ENCODE peak calls at places on chromosomes 6 and 20, in eight cellular contexts. One of them, this sample, is unnamed.

GRCh38 chr6:72418495-72418894 is 203.4 kb upstream of the KCNQ5 start:
- DNase-seq in bronchial epithelial cell: peak; percentile 50
- DNase-seq in AG04450: peak; percentile 62
- DNase-seq in glutamatergic neuron: no peak
- DNase-seq in IMR-90: peak; percentile 89
- DNase-seq in progenitor cell of endocrine pancreas: no peak
- DNase-seq in AG10803: peak; percentile 86
- DNase-seq in GM23338: no peak
- DNase-seq in this sample: no peak

GRCh38 chr6:89369009-89369408 is 16.5 kb upstream of the UBE2J1 start:
- DNase-seq in bronchial epithelial cell: peak; percentile 63
- DNase-seq in AG04450: peak; percentile 13
- DNase-seq in glutamatergic neuron: no peak
- DNase-seq in IMR-90: peak; percentile 46
- DNase-seq in progenitor cell of endocrine pancreas: no peak
- DNase-seq in AG10803: peak; percentile 72
- DNase-seq in GM23338: peak; percentile 70
- DNase-seq in this sample: no peak

GRCh38 chr20:35871311-35871771 is 83.0 kb downstream of the SCAND1 start:
- DNase-seq in bronchial epithelial cell: peak; percentile 60
- DNase-seq in AG04450: no peak
- DNase-seq in glutamatergic neuron: no peak
- DNase-seq in IMR-90: peak; percentile 51
- DNase-seq in progenitor cell of endocrine pancreas: no peak
- DNase-seq in AG10803: peak; percentile 45
- DNase-seq in GM23338: no peak
- DNase-seq in this sample: no peak

GRCh38 chr6:146258206-146258605 is 229.3 kb downstream of the GRM1 start:
- DNase-seq in bronchial epithelial cell: no peak
- DNase-seq in AG04450: no peak
- DNase-seq in glutamatergic neuron: no peak
- DNase-seq in IMR-90: no peak
- DNase-seq in progenitor cell of endocrine pancreas: no peak
- DNase-seq in AG10803: peak; percentile 18
- DNase-seq in GM23338: no peak
- DNase-seq in this sample: no peak

GRCh38 chr6:29661071-29661470 is 4.2 kb downstream of the MOG start:
- DNase-seq in bronchial epithelial cell: no peak
- DNase-seq in AG04450: no peak
- DNase-seq in glutamatergic neuron: no peak
- DNase-seq in IMR-90: no peak
- DNase-seq in progenitor cell of endocrine pancreas: no peak
- DNase-seq in AG10803: no peak
- DNase-seq in GM23338: peak; percentile 61
- DNase-seq in this sample: no peak

GRCh38 chr6:169887529-169888140 is 136.2 kb downstream of the ERMARD start:
- DNase-seq in bronchial epithelial cell: peak; percentile 92
- DNase-seq in AG04450: no peak
- DNase-seq in glutamatergic neuron: no peak
- DNase-seq in IMR-90: no peak
- DNase-seq in progenitor cell of endocrine pancreas: no peak
- DNase-seq in AG10803: no peak
- DNase-seq in GM23338: no peak
- DNase-seq in this sample: no peak

GRCh38 chr20:33490023-33490933 is at the start of gene CBFA2T2:
- DNase-seq in bronchial epithelial cell: peak; percentile 25
- DNase-seq in AG04450: peak; percentile 18
- DNase-seq in glutamatergic neuron: no peak
- DNase-seq in IMR-90: peak; percentile 55
- DNase-seq in progenitor cell of endocrine pancreas: no peak
- DNase-seq in AG10803: peak; percentile 67
- DNase-seq in GM23338: no peak
- DNase-seq in this sample: no peak

GRCh38 chr6:158674342-158674969 is 24.6 kb downstream of the SYTL3 start:
- DNase-seq in bronchial epithelial cell: no peak
- DNase-seq in AG04450: no peak
- DNase-seq in glutamatergic neuron: no peak
- DNase-seq in IMR-90: no peak
- DNase-seq in progenitor cell of endocrine pancreas: no peak
- DNase-seq in AG10803: no peak
- DNase-seq in GM23338: no peak
- DNase-seq in this sample: no peak

GRCh38 chr6:110875548-110876169 is 1.1 kb downstream of the AMD1 start:
- DNase-seq in bronchial epithelial cell: no peak
- DNase-seq in AG04450: no peak
- DNase-seq in glutamatergic neuron: peak; percentile 64
- DNase-seq in IMR-90: no peak
- DNase-seq in progenitor cell of endocrine pancreas: peak; percentile 42
- DNase-seq in AG10803: no peak
- DNase-seq in GM23338: peak; percentile 58
- DNase-seq in this sample: peak; percentile 79

GRCh38 chr6:117555882-117556498 is 46.3 kb downstream of the GOPC start:
- DNase-seq in bronchial epithelial cell: peak; percentile 33
- DNase-seq in AG04450: no peak
- DNase-seq in glutamatergic neuron: peak; percentile 29
- DNase-seq in IMR-90: peak; percentile 31
- DNase-seq in progenitor cell of endocrine pancreas: peak; percentile 21
- DNase-seq in AG10803: peak; percentile 21
- DNase-seq in GM23338: peak; percentile 40
- DNase-seq in this sample: peak; percentile 51

GRCh38 chr6:20846602-20847028 is 312.4 kb downstream of the CDKAL1 start:
- DNase-seq in bronchial epithelial cell: peak; percentile 10
- DNase-seq in AG04450: no peak
- DNase-seq in glutamatergic neuron: no peak
- DNase-seq in IMR-90: peak; percentile 46
- DNase-seq in progenitor cell of endocrine pancreas: no peak
- DNase-seq in AG10803: no peak
- DNase-seq in GM23338: no peak
- DNase-seq in this sample: no peak

GRCh38 chr6:3284436-3284876 is 25.7 kb downstream of the PSMG4 start:
- DNase-seq in bronchial epithelial cell: no peak
- DNase-seq in AG04450: no peak
- DNase-seq in glutamatergic neuron: peak; percentile 11
- DNase-seq in IMR-90: no peak
- DNase-seq in progenitor cell of endocrine pancreas: no peak
- DNase-seq in AG10803: no peak
- DNase-seq in GM23338: no peak
- DNase-seq in this sample: no peak

GRCh38 chr6:17281100-17281496 is at the start of gene RBM24:
- DNase-seq in bronchial epithelial cell: peak; percentile 38
- DNase-seq in AG04450: peak; percentile 49
- DNase-seq in glutamatergic neuron: peak; percentile 78
- DNase-seq in IMR-90: peak; percentile 79
- DNase-seq in progenitor cell of endocrine pancreas: peak; percentile 61
- DNase-seq in AG10803: peak; percentile 81
- DNase-seq in GM23338: peak; percentile 80
- DNase-seq in this sample: no peak
- TF ChIP-seq CTCF in bronchial epithelial cell: peak; percentile 48
- TF ChIP-seq CTCF in AG04450: peak; percentile 46
- TF ChIP-seq CTCF in glutamatergic neuron: no peak
- TF ChIP-seq CTCF in IMR-90: peak; percentile 53
- TF ChIP-seq CTCF in progenitor cell of endocrine pancreas: peak; percentile 26
- TF ChIP-seq CTCF in AG10803: peak; percentile 47
- TF ChIP-seq CTCF in GM23338: peak; percentile 35
- TF ChIP-seq CTCF in this sample: no peak

DNA sequence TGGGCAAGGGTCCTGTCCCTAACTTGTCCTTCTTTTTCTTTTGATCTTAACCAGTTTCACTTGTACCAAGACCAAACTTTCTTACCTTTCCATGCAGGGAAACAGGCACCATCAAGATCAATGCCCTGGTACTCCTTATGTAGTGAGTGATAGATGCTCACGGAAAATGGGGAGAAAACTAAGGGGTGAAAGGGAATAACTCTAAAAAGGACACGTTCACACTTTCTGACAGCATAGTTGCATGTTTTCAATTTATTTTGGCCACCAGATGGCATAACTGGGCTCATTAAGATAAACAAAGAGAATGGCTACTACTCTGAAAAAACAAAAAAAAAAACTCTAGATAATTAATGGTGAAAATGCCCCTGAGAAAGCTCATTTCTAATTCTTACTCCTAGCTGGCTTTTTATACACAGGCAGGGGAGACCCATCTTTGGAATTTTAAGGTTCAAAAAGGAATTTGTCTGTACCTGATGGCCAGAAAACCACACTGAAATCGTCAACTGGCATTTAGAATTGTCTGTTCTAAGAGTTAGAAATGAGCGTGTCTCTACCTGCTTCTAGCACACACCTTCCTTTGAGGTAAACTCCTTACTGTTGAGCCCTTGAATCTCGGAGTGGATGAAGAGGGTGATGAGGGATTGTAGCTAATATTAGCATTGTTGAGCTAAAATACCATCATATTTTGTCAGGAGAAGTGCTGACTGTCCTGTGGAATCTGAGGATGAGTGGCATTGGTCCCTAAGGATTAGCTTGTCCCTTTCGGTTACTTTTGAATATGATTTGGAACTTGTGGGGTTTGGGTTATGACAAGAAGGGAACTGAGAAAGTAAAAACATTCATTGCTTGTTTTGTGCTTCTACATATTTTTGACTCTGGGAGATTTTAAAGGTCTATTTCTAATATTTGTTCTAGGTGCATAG is 62.2 kb upstream of the DDR1 start:
- DNase-seq in bronchial epithelial cell: peak; percentile 84
- DNase-seq in AG04450: no peak
- DNase-seq in glutamatergic neuron: no peak
- DNase-seq in IMR-90: no peak
- DNase-seq in progenitor cell of endocrine pancreas: no peak
- DNase-seq in AG10803: peak; percentile 51
- DNase-seq in GM23338: peak; percentile 68
- DNase-seq in this sample: no peak
- TF ChIP-seq CTCF in bronchial epithelial cell: peak; percentile 54
- TF ChIP-seq CTCF in AG04450: peak; percentile 58
- TF ChIP-seq CTCF in glutamatergic neuron: peak; percentile 31
- TF ChIP-seq CTCF in IMR-90: peak; percentile 61
- TF ChIP-seq CTCF in progenitor cell of endocrine pancreas: peak; percentile 53
- TF ChIP-seq CTCF in AG10803: peak; percentile 57
- TF ChIP-seq CTCF in GM23338: peak; percentile 58
- TF ChIP-seq CTCF in this sample: peak; percentile 61

GRCh38 chr6:114087496-114087895 is 116.5 kb upstream of the HDAC2 start:
- DNase-seq in bronchial epithelial cell: peak; percentile 8
- DNase-seq in AG04450: no peak
- DNase-seq in glutamatergic neuron: no peak
- DNase-seq in IMR-90: peak; percentile 9
- DNase-seq in progenitor cell of endocrine pancreas: no peak
- DNase-seq in AG10803: no peak
- DNase-seq in GM23338: no peak
- DNase-seq in this sample: no peak

GRCh38 chr6:114085206-114085605 is 114.3 kb upstream of the HDAC2 start:
- DNase-seq in bronchial epithelial cell: no peak
- DNase-seq in AG04450: no peak
- DNase-seq in glutamatergic neuron: no peak
- DNase-seq in IMR-90: peak; percentile 28
- DNase-seq in progenitor cell of endocrine pancreas: no peak
- DNase-seq in AG10803: peak; percentile 92
- DNase-seq in GM23338: no peak
- DNase-seq in this sample: no peak

GRCh38 chr6:114083251-114083650 is 112.3 kb upstream of the HDAC2 start:
- DNase-seq in bronchial epithelial cell: no peak
- DNase-seq in AG04450: no peak
- DNase-seq in glutamatergic neuron: no peak
- DNase-seq in IMR-90: no peak
- DNase-seq in progenitor cell of endocrine pancreas: no peak
- DNase-seq in AG10803: no peak
- DNase-seq in GM23338: no peak
- DNase-seq in this sample: no peak

GRCh38 chr6:114081730-114082129 is 110.8 kb upstream of the HDAC2 start:
- DNase-seq in bronchial epithelial cell: no peak
- DNase-seq in AG04450: no peak
- DNase-seq in glutamatergic neuron: no peak
- DNase-seq in IMR-90: no peak
- DNase-seq in progenitor cell of endocrine pancreas: no peak
- DNase-seq in AG10803: no peak
- DNase-seq in GM23338: no peak
- DNase-seq in this sample: no peak

GRCh38 chr6:114084327-114084890 is 113.5 kb upstream of the HDAC2 start:
- DNase-seq in bronchial epithelial cell: no peak
- DNase-seq in AG04450: no peak
- DNase-seq in glutamatergic neuron: no peak
- DNase-seq in IMR-90: no peak
- DNase-seq in progenitor cell of endocrine pancreas: no peak
- DNase-seq in AG10803: peak; percentile 74
- DNase-seq in GM23338: no peak
- DNase-seq in this sample: no peak
- TF ChIP-seq CTCF in bronchial epithelial cell: no peak
- TF ChIP-seq CTCF in AG04450: no peak
- TF ChIP-seq CTCF in glutamatergic neuron: no peak
- TF ChIP-seq CTCF in IMR-90: no peak
- TF ChIP-seq CTCF in progenitor cell of endocrine pancreas: no peak
- TF ChIP-seq CTCF in AG10803: no peak
- TF ChIP-seq CTCF in GM23338: no peak
- TF ChIP-seq CTCF in this sample: no peak

DNA sequence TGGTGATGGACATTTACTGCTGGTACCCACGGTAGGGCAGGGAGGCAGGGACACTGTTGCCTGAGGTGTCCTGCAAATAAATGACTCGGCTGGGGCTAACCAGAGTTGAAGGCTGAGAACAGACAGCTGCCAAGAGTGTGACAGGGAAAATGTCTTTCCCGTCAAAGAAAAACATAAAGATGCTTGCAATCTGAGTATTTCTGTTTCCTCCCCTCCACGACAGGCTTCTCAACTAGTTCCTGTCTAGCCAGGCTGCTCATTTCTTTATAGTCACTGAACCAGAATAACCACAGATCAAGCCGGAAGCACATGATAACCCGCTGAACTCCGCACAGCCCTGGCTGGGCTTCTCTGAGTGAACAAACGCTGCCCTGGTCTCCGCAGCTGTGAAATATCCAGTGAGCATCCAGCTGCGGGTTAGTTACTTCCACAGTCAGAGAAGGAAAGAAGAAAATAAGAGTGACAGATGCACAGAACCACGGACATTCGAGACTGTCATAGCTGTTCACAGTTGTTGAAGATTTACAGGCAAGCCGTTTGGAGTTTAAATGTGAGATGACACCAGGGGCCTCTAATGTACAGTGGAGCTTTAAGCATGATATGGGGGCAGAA is 299.8 kb upstream of the SUPT3H start:
- DNase-seq in bronchial epithelial cell: peak; percentile 54
- DNase-seq in AG04450: no peak
- DNase-seq in glutamatergic neuron: no peak
- DNase-seq in IMR-90: peak; percentile 66
- DNase-seq in progenitor cell of endocrine pancreas: no peak
- DNase-seq in AG10803: peak; percentile 44
- DNase-seq in GM23338: no peak
- DNase-seq in this sample: peak; percentile 18
- TF ChIP-seq CTCF in bronchial epithelial cell: no peak
- TF ChIP-seq CTCF in AG04450: no peak
- TF ChIP-seq CTCF in glutamatergic neuron: no peak
- TF ChIP-seq CTCF in IMR-90: no peak
- TF ChIP-seq CTCF in progenitor cell of endocrine pancreas: no peak
- TF ChIP-seq CTCF in AG10803: no peak
- TF ChIP-seq CTCF in GM23338: no peak
- TF ChIP-seq CTCF in this sample: no peak

DNA sequence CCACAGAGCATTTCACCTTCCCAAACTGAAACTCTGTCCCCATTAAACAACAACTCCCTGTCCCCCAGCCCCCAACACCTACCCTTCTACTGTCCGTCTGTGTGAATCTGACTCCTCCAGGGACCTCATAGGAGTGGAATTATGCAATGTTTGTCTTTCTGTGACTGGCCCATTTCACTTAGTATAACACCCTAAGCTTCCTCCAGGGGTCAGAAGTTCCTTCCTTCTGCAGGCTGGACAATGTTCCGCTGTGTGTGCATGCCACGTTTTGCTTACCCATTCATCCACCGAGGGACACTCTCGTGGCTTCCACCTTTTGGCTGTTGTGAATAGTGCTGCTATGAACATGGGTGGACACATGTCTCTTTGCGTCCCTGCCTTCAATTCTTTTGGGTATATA is 37.6 kb upstream of the MPC1 start:
- DNase-seq in bronchial epithelial cell: peak; percentile 58
- DNase-seq in AG04450: no peak
- DNase-seq in glutamatergic neuron: no peak
- DNase-seq in IMR-90: peak; percentile 21
- DNase-seq in progenitor cell of endocrine pancreas: no peak
- DNase-seq in AG10803: peak; percentile 34
- DNase-seq in GM23338: no peak
- DNase-seq in this sample: no peak
- TF ChIP-seq CTCF in bronchial epithelial cell: peak; percentile 19
- TF ChIP-seq CTCF in AG04450: no peak
- TF ChIP-seq CTCF in glutamatergic neuron: no peak
- TF ChIP-seq CTCF in IMR-90: no peak
- TF ChIP-seq CTCF in progenitor cell of endocrine pancreas: no peak
- TF ChIP-seq CTCF in AG10803: peak; percentile 27
- TF ChIP-seq CTCF in GM23338: peak; percentile 16
- TF ChIP-seq CTCF in this sample: no peak

This sample was measured in CD8-positive, alpha-beta T cell.